ENCODE peak calls at places on chromosomes 3 and 15, in five cellular contexts. One of them, this sample, is unnamed.

GRCh38 chr15:53978248-53978906 is at the start of gene UNC13C:
- DNase-seq in mammary epithelial cell: peak
- DNase-seq in ovary: no peak
- DNase-seq in IMR-90: no peak
- DNase-seq in heart right ventricle: peak
- DNase-seq in this sample: no peak

GRCh38 chr15:76994001-76994400 is 925 bp upstream of the PSTPIP1 start:
- DNase-seq in mammary epithelial cell: no peak
- DNase-seq in ovary: no peak
- DNase-seq in IMR-90: no peak
- DNase-seq in heart right ventricle: no peak
- DNase-seq in this sample: peak

GRCh38 chr3:52077376-52077775 is 21.0 kb upstream of the DUSP7 start:
- DNase-seq in mammary epithelial cell: no peak
- DNase-seq in ovary: no peak
- DNase-seq in IMR-90: no peak
- DNase-seq in heart right ventricle: no peak
- DNase-seq in this sample: no peak

GRCh38 chr15:38647683-38648082 is 83.1 kb upstream of the RASGRP1 start:
- DNase-seq in mammary epithelial cell: peak
- DNase-seq in ovary: no peak
- DNase-seq in IMR-90: peak
- DNase-seq in heart right ventricle: no peak
- DNase-seq in this sample: peak

GRCh38 chr3:194013928-194014327 is 122.0 kb upstream of the HES1 start:
- DNase-seq in mammary epithelial cell: no peak
- DNase-seq in ovary: no peak
- DNase-seq in IMR-90: no peak
- DNase-seq in heart right ventricle: no peak
- DNase-seq in this sample: no peak

GRCh38 chr3:124078978-124079911 is 87.3 kb upstream of the ROPN1 start:
- DNase-seq in mammary epithelial cell: peak
- DNase-seq in ovary: no peak
- DNase-seq in IMR-90: peak
- DNase-seq in heart right ventricle: no peak
- DNase-seq in this sample: peak

GRCh38 chr3:127959873-127960272 is 44.8 kb downstream of the KBTBD12 start:
- DNase-seq in mammary epithelial cell: no peak
- DNase-seq in ovary: no peak
- DNase-seq in IMR-90: peak
- DNase-seq in heart right ventricle: no peak
- DNase-seq in this sample: peak

GRCh38 chr3:106485202-106485601 is 616.4 kb upstream of the CBLB start:
- DNase-seq in mammary epithelial cell: no peak
- DNase-seq in ovary: no peak
- DNase-seq in IMR-90: peak
- DNase-seq in heart right ventricle: no peak
- DNase-seq in this sample: peak

GRCh38 chr3:149340310-149340933 is 7.0 kb upstream of the TM4SF18 start:
- DNase-seq in mammary epithelial cell: peak
- DNase-seq in ovary: no peak
- DNase-seq in IMR-90: peak
- DNase-seq in heart right ventricle: no peak
- DNase-seq in this sample: peak

GRCh38 chr15:27854601-27855000 is 244.5 kb downstream of the OCA2 start:
- DNase-seq in mammary epithelial cell: no peak
- DNase-seq in ovary: no peak
- DNase-seq in IMR-90: no peak
- DNase-seq in heart right ventricle: no peak
- DNase-seq in this sample: no peak

GRCh38 chr3:187833375-187833774 is 88.1 kb upstream of the BCL6 start:
- DNase-seq in mammary epithelial cell: no peak
- DNase-seq in ovary: no peak
- DNase-seq in IMR-90: no peak
- DNase-seq in heart right ventricle: no peak
- DNase-seq in this sample: no peak

GRCh38 chr15:59371458-59372351 is 966 bp downstream of the MYO1E start:
- DNase-seq in mammary epithelial cell: peak
- DNase-seq in ovary: peak
- DNase-seq in IMR-90: no peak
- DNase-seq in heart right ventricle: peak
- DNase-seq in this sample: peak

GRCh38 chr3:190577225-190577624 is 63.3 kb downstream of the IL1RAP start:
- DNase-seq in mammary epithelial cell: no peak
- DNase-seq in ovary: no peak
- DNase-seq in IMR-90: no peak
- DNase-seq in heart right ventricle: no peak
- DNase-seq in this sample: no peak

GRCh38 chr3:61594978-61595687 is 33.8 kb downstream of the PTPRG start:
- DNase-seq in mammary epithelial cell: no peak
- DNase-seq in ovary: no peak
- DNase-seq in IMR-90: peak
- DNase-seq in heart right ventricle: no peak
- DNase-seq in this sample: peak

GRCh38 chr3:157077565-157077991 is 82.4 kb downstream of the CCNL1 start:
- DNase-seq in mammary epithelial cell: no peak
- DNase-seq in ovary: no peak
- DNase-seq in IMR-90: peak
- DNase-seq in heart right ventricle: no peak
- DNase-seq in this sample: peak

GRCh38 chr3:9279959-9280358 is 30.5 kb upstream of the SRGAP3 start:
- DNase-seq in mammary epithelial cell: peak
- DNase-seq in ovary: no peak
- DNase-seq in IMR-90: peak
- DNase-seq in heart right ventricle: no peak
- DNase-seq in this sample: peak

GRCh38 chr15:25243800-25244097 is 195.1 kb downstream of the UBE3A start:
- DNase-seq in mammary epithelial cell: no peak
- DNase-seq in ovary: peak
- DNase-seq in IMR-90: no peak
- DNase-seq in heart right ventricle: peak
- DNase-seq in this sample: no peak

GRCh38 chr3:43185656-43186375 is 79.9 kb upstream of the POMGNT2 start:
- DNase-seq in mammary epithelial cell: peak
- DNase-seq in ovary: no peak
- DNase-seq in IMR-90: peak
- DNase-seq in heart right ventricle: no peak
- DNase-seq in this sample: peak

GRCh38 chr15:57389991-57390390 is 13.7 kb downstream of the CGNL1 start:
- DNase-seq in mammary epithelial cell: no peak
- DNase-seq in ovary: no peak
- DNase-seq in IMR-90: no peak
- DNase-seq in heart right ventricle: no peak
- DNase-seq in this sample: no peak

DNA sequence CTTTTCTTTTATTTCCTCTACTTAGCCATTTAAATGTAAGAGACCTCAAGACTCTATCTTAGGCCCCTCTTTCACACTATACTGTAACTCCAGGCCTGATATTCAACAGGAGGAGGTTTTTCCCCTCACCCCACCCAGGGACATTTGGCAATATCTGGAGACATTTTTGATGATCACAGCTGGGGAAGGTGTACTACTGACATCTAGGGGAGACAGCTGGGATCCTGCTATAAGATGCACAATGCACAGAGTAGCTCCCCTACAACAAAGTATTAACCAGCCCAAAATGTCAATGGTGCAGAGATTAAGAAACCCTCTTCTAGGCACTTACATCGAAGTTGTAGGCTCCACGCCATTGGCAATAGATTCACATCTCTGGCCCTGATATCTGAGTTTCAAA is 517.5 kb upstream of the UBE2E2 start:
- DNase-seq in mammary epithelial cell: peak
- DNase-seq in ovary: no peak
- DNase-seq in IMR-90: no peak
- DNase-seq in heart right ventricle: no peak
- DNase-seq in this sample: peak
- TF ChIP-seq CTCF in mammary epithelial cell: peak
- TF ChIP-seq CTCF in ovary: no peak
- TF ChIP-seq CTCF in IMR-90: no peak
- TF ChIP-seq CTCF in heart right ventricle: no peak
- TF ChIP-seq CTCF in this sample: peak

GRCh38 chr15:48176097-48176496 is 2.0 kb downstream of the MYEF2 start:
- DNase-seq in mammary epithelial cell: no peak
- DNase-seq in ovary: no peak
- DNase-seq in IMR-90: peak
- DNase-seq in heart right ventricle: no peak
- DNase-seq in this sample: no peak

GRCh38 chr15:48178612-48178931 is 477 bp upstream of the MYEF2 start:
- DNase-seq in mammary epithelial cell: no peak
- DNase-seq in ovary: no peak
- DNase-seq in IMR-90: no peak
- DNase-seq in heart right ventricle: no peak
- DNase-seq in this sample: no peak

GRCh38 chr15:48177383-48177874 is 666 bp downstream of the MYEF2 start:
- DNase-seq in mammary epithelial cell: peak
- DNase-seq in ovary: no peak
- DNase-seq in IMR-90: peak
- DNase-seq in heart right ventricle: no peak
- DNase-seq in this sample: peak

GRCh38 chr15:48177875-48178611 is at the start of gene MYEF2:
- DNase-seq in mammary epithelial cell: peak
- DNase-seq in ovary: peak
- DNase-seq in IMR-90: peak
- DNase-seq in heart right ventricle: peak
- DNase-seq in this sample: peak

GRCh38 chr15:48176957-48177356 is 1.1 kb downstream of the MYEF2 start:
- DNase-seq in mammary epithelial cell: no peak
- DNase-seq in ovary: no peak
- DNase-seq in IMR-90: no peak
- DNase-seq in heart right ventricle: no peak
- DNase-seq in this sample: no peak
- H3K4me3 ChIP-seq in mammary epithelial cell: no peak
- H3K4me3 ChIP-seq in ovary: no peak
- H3K4me3 ChIP-seq in IMR-90: no peak
- H3K4me3 ChIP-seq in heart right ventricle: peak
- H3K4me3 ChIP-seq in this sample: no peak

GRCh38 chr3:55435446-55435845 is 51.7 kb downstream of the WNT5A start:
- DNase-seq in mammary epithelial cell: no peak
- DNase-seq in ovary: no peak
- DNase-seq in IMR-90: no peak
- DNase-seq in heart right ventricle: no peak
- DNase-seq in this sample: no peak

GRCh38 chr3:55431041-55431440 is 56.1 kb downstream of the WNT5A start:
- DNase-seq in mammary epithelial cell: no peak
- DNase-seq in ovary: no peak
- DNase-seq in IMR-90: no peak
- DNase-seq in heart right ventricle: no peak
- DNase-seq in this sample: no peak

GRCh38 chr3:55436644-55437043 is 50.5 kb downstream of the WNT5A start:
- DNase-seq in mammary epithelial cell: no peak
- DNase-seq in ovary: no peak
- DNase-seq in IMR-90: no peak
- DNase-seq in heart right ventricle: no peak
- DNase-seq in this sample: no peak

GRCh38 chr3:55439657-55440405 is 47.3 kb downstream of the WNT5A start:
- DNase-seq in mammary epithelial cell: no peak
- DNase-seq in ovary: no peak
- DNase-seq in IMR-90: no peak
- DNase-seq in heart right ventricle: no peak
- DNase-seq in this sample: no peak

GRCh38 chr3:55434789-55435188 is 52.3 kb downstream of the WNT5A start:
- DNase-seq in mammary epithelial cell: peak
- DNase-seq in ovary: no peak
- DNase-seq in IMR-90: peak
- DNase-seq in heart right ventricle: no peak
- DNase-seq in this sample: peak
- TF ChIP-seq CTCF in mammary epithelial cell: peak
- TF ChIP-seq CTCF in ovary: no peak
- TF ChIP-seq CTCF in IMR-90: peak
- TF ChIP-seq CTCF in heart right ventricle: peak
- TF ChIP-seq CTCF in this sample: peak

DNA sequence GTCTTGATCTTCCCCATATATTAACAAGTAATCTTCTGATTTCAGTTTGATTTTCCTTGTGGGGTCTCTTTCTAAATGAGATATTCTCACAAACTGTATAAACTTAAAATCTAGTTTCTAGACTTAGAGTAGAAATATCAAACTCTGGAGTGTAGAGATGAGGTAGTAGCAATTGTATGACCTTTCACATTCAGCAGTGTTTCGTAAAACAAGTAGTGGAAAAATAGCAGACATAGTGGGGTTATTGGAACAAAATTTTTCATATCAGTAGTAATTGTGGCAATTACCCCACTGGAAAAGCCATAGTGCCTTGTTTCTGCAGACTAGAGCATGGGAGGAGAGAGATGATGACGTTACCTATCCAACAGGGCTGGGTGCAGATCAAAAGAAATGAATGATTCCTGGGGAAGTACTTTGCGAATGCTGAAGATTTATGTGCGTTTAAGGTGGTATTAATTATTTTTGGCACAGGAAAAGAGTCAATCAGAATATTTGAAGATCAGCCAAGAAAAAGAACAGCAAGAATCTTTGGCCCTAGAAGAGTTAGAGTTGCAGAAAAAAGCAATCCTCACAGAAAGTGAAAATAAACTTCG is 147.0 kb upstream of the LRRFIP2 start:
- DNase-seq in mammary epithelial cell: no peak
- DNase-seq in ovary: no peak
- DNase-seq in IMR-90: no peak
- DNase-seq in heart right ventricle: no peak
- DNase-seq in this sample: peak
- H3K4me3 ChIP-seq in mammary epithelial cell: no peak
- H3K4me3 ChIP-seq in ovary: no peak
- H3K4me3 ChIP-seq in IMR-90: no peak
- H3K4me3 ChIP-seq in heart right ventricle: no peak
- H3K4me3 ChIP-seq in this sample: no peak

GRCh38 chr3:170357176-170357919 is at the start of gene SKIL:
- DNase-seq in mammary epithelial cell: peak
- DNase-seq in ovary: peak
- DNase-seq in IMR-90: peak
- DNase-seq in heart right ventricle: peak
- DNase-seq in this sample: peak
- TF ChIP-seq CTCF in mammary epithelial cell: no peak
- TF ChIP-seq CTCF in ovary: peak
- TF ChIP-seq CTCF in IMR-90: peak
- TF ChIP-seq CTCF in heart right ventricle: peak
- TF ChIP-seq CTCF in this sample: no peak

GRCh38 chr3:66010348-66011097 is 28.2 kb downstream of the MAGI1 start:
- DNase-seq in mammary epithelial cell: peak
- DNase-seq in ovary: no peak
- DNase-seq in IMR-90: no peak
- DNase-seq in heart right ventricle: no peak
- DNase-seq in this sample: no peak
- H3K4me3 ChIP-seq in mammary epithelial cell: no peak
- H3K4me3 ChIP-seq in ovary: no peak
- H3K4me3 ChIP-seq in IMR-90: no peak
- H3K4me3 ChIP-seq in heart right ventricle: no peak
- H3K4me3 ChIP-seq in this sample: no peak